ENCODE peak calls at places on chromosome 1, in six cellular contexts. L, A, E, T, G and P are unnamed samples.

GRCh38 chr1:156126043-156126700 is 11.7 kb downstream of the LMNA start:
- DNase-seq in L (no peak), A (no peak), E (peak), T (peak), G (peak), P (peak)

GRCh38 chr1:198437352-198437751 is 103.1 kb downstream of the ATP6V1G3 start:
- DNase-seq in L (no peak), A (no peak), E (no peak), T (no peak), G (peak), P (no peak)

GRCh38 chr1:5819391-5820025 is 172.7 kb downstream of the NPHP4 start:
- DNase-seq in L (no peak), A (no peak), E (no peak), T (no peak), G (no peak), P (no peak)

GRCh38 chr1:113534875-113535274 is 144.6 kb downstream of the MAGI3 start:
- DNase-seq in L (no peak), A (no peak), E (no peak), T (no peak), G (peak), P (no peak)

GRCh38 chr1:109619655-109620395 is at the start of gene AMPD2:
- DNase-seq in L (peak), A (peak), E (peak), T (peak), G (peak), P (peak)

GRCh38 chr1:244361764-244362473 is 89.8 kb downstream of the ADSS2 start:
- DNase-seq in L (no peak), A (no peak), E (no peak), T (no peak), G (peak), P (no peak)

GRCh38 chr1:30847358-30847972 is 61.1 kb downstream of the SDC3 start:
- DNase-seq in L (no peak), A (no peak), E (peak), T (peak), G (peak), P (peak)

GRCh38 chr1:7255303-7256058 is 470.2 kb downstream of the CAMTA1 start:
- DNase-seq in L (no peak), A (no peak), E (peak), T (no peak), G (peak), P (no peak)

GRCh38 chr1:12435639-12436344 is 182.2 kb downstream of the DHRS3 start:
- DNase-seq in L (peak), A (peak), E (no peak), T (no peak), G (peak), P (no peak)

GRCh38 chr1:41537788-41538351 is 53.4 kb upstream of the EDN2 start:
- DNase-seq in L (no peak), A (no peak), E (peak), T (no peak), G (peak), P (peak)

GRCh38 chr1:1432951-1433803 is 2.3 kb upstream of the VWA1 start:
- DNase-seq in L (peak), A (peak), E (peak), T (peak), G (no peak), P (peak)

GRCh38 chr1:185581961-185582725 is 152.0 kb upstream of the HMCN1 start:
- DNase-seq in L (no peak), A (no peak), E (no peak), T (no peak), G (peak), P (no peak)

GRCh38 chr1:58932820-58933598 is 149.2 kb upstream of the JUN start:
- DNase-seq in L (no peak), A (no peak), E (peak), T (peak), G (peak), P (no peak)

GRCh38 chr1:30929135-30929889 is 20.8 kb upstream of the SDC3 start:
- DNase-seq in L (peak), A (peak), E (peak), T (no peak), G (peak), P (no peak)

GRCh38 chr1:12583484-12583883 is 34.5 kb downstream of the DHRS3 start:
- DNase-seq in L (no peak), A (no peak), E (no peak), T (no peak), G (no peak), P (no peak)

GRCh38 chr1:12496154-12496961 is 121.7 kb downstream of the DHRS3 start:
- DNase-seq in L (no peak), A (no peak), E (no peak), T (no peak), G (no peak), P (no peak)

GRCh38 chr1:165395522-165396300 is 39.2 kb upstream of the LMX1A start:
- DNase-seq in L (no peak), A (no peak), E (no peak), T (no peak), G (no peak), P (no peak)

GRCh38 chr1:222754386-222755139 is 17.6 kb downstream of the FAM177B start:
- DNase-seq in L (no peak), A (no peak), E (no peak), T (no peak), G (peak), P (peak)

GRCh38 chr1:149848811-149849210 is 50.6 kb upstream of the BOLA1 start:
- DNase-seq in L (no peak), A (no peak), E (no peak), T (no peak), G (peak), P (no peak)

GRCh38 chr1:169741666-169742394 is 8.0 kb upstream of the SELE start:
- DNase-seq in L (no peak), A (no peak), E (no peak), T (peak), G (peak), P (no peak)

GRCh38 chr1:234848972-234849641 is 239.1 kb upstream of the IRF2BP2 start:
- DNase-seq in L (no peak), A (no peak), E (no peak), T (no peak), G (peak), P (no peak)

GRCh38 chr1:4655674-4656532 is 1.5 kb downstream of the AJAP1 start:
- DNase-seq in L (peak), A (peak), E (no peak), T (no peak), G (peak), P (peak)

DNA sequence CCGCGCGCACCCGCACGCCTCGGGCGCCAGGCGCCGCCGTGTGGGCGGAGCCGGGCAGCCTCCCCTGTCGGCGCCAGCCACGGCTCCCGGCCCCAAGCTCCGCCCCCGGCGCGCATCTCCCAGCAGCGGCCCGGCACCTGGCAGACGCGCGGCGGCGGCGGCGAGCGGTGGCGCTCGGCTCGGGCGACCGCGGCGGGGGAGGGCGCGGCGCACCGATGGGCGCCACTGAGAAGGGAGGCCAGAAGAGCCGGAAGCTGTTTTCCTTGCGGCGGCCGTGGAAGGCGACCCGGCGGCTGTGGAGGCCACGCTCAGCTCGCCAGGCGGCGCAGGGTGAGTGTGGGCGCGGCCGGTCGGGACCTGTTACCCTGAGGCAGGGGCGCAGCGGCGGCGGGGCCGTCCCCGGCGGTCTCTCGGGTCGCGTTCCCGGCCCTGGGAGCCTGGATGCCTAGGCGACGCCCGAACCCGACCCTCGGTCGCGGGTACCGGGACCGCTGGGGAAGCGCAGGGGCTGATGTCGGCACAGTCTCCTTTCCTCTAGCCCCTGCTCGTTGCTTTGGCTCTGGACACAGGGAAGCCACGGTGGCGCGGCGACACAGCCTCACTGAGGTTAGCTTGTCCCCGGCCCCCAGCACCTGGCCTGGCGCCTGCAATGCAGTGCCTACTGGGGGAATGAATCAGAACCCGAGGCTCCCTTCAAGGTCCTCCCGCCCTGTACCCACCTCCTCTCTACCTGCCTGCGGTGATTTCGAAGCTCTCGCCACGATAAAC is 54.8 kb upstream of the DNAJC6 start:
- DNase-seq in L (peak), A (peak), E (peak), T (peak), G (peak), P (peak)
- TF ChIP-seq CTCF in L (no peak), A (no peak), E (no peak), T (no peak), G (no peak), P (peak)

DNA sequence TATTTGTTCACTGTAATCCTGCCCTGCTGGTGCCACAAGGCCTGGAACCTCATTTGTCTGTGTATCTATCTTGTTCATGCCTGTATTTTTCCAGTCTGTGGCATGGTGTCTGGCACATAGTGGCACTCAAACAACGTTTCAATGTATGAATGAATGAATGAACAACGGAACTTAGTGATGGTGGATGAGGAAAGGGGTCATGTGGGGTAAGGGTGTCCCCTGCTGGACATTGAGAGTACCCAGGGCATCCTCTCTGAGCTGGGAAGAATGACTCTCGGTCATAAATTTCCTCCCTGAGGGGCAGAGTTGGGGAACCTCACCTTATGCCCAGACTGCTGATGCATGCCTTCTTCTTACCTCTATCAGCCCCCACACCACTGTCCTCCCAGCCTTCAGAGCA is 18.9 kb upstream of the ZNF683 start:
- DNase-seq in L (peak), A (peak), E (no peak), T (no peak), G (peak), P (no peak)
- TF ChIP-seq CTCF in L (peak), A (peak), E (no peak), T (no peak), G (peak), P (no peak)

DNA sequence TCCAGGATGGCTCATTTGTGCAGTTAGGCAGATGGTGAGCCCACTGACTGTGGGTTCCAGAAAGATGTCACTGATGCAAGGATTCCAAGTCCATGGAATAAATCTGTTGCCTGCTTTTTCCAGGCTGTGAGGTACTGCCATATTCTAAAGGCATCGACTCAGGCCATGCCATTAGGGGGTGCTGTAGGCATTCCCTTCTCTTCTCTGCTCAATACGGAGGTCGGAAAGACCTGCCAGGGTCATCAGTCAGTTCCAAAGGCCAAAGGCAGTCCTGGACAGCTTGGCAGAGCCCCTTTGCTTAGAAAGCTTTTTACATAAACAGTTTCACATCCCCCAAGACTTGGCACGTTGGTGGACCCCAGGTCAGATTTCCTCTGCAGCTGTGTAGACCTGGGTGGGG is 31.7 kb upstream of the TMEM125 start:
- DNase-seq in L (peak), A (peak), E (peak), T (peak), G (peak), P (peak)
- TF ChIP-seq CTCF in L (peak), A (peak), E (peak), T (peak), G (peak), P (peak)

GRCh38 chr1:183612407-183612806 is 22.1 kb upstream of the NCF2 start:
- DNase-seq in L (no peak), A (no peak), E (no peak), T (no peak), G (no peak), P (no peak)

GRCh38 chr1:183607322-183607980 is 17.2 kb upstream of the NCF2 start:
- DNase-seq in L (no peak), A (no peak), E (no peak), T (no peak), G (no peak), P (no peak)

GRCh38 chr1:183610053-183610452 is 19.8 kb upstream of the NCF2 start:
- DNase-seq in L (no peak), A (no peak), E (no peak), T (no peak), G (peak), P (no peak)

GRCh38 chr1:183611021-183611420 is 20.8 kb upstream of the NCF2 start:
- DNase-seq in L (no peak), A (no peak), E (no peak), T (no peak), G (no peak), P (no peak)

DNA sequence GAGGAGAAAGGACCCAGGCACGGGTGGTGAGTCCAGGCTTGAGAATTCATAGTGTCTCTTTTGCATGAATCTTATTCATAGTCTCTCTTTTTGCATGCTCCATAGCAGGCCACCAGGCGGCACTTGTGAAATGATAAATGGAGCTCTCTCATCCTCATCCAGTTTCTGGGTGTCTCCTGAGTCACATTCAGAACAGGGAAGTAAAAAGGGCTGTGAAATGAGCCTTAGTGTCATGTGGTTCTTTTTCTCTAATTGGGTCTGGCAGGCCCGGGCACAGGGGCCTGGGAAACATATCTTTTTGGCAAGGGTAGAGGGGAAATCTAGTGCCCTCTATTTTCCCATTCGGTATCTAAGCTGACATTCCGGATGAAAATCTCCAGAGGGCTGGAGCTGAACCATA is 19.1 kb upstream of the NCF2 start:
- DNase-seq in L (peak), A (peak), E (peak), T (peak), G (peak), P (peak)
- TF ChIP-seq CTCF in L (peak), A (peak), E (peak), T (peak), G (peak), P (peak)

GRCh38 chr1:228459091-228459993 is 27.8 kb upstream of the RNF187 start:
- DNase-seq in L (peak), A (peak), E (peak), T (peak), G (peak), P (peak)

GRCh38 chr1:228457017-228457395 is 30.2 kb upstream of the RNF187 start:
- DNase-seq in L (no peak), A (no peak), E (no peak), T (no peak), G (peak), P (no peak)

GRCh38 chr1:228456252-228457016 is 30.7 kb upstream of the RNF187 start:
- DNase-seq in L (no peak), A (no peak), E (no peak), T (no peak), G (no peak), P (no peak)

GRCh38 chr1:228455715-228456114 is 31.5 kb upstream of the RNF187 start:
- DNase-seq in L (no peak), A (no peak), E (no peak), T (no peak), G (peak), P (no peak)

DNA sequence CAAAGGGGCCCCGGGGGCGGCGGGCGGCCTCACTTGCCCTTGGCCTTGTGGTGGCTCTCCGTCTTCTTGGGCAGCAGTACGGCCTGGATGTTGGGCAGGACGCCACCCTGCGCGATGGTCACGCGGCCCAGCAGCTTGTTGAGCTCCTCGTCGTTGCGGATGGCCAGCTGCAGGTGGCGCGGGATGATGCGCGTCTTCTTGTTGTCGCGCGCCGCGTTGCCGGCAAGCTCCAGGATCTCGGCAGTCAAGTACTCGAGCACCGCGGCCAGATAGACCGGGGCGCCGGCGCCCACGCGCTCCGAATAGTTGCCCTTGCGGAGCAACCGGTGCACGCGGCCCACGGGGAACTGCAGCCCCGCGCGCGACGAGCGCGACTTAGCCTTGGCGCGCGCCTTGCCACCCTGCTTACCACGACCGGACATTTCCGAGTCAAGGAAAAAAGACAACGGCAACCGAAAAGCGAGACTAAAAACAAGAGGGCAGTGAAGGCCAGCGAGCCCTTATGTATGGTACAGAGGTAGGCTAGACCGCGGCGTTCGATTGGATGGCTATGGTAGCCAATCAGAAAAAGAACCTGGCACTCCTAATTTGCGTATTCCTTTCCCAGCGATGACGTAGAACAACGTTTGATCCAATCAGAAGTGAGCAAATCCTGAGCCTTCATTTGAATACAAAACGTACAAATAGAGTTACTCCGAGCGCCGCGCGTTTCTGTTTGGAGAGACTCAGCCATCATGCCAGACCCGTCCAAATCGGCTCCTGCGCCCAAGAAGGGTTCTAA is 29.6 kb upstream of the RNF187 start:
- DNase-seq in L (peak), A (peak), E (peak), T (peak), G (peak), P (peak)
- TF ChIP-seq CTCF in L (peak), A (no peak), E (peak), T (no peak), G (no peak), P (peak)